ENCODE peak calls at places on chromosomes 1 and 21, in seven cellular contexts. O is right cardiac atrium, E is substantia nigra, H is pancreas, X is endothelial cell of umbilical vein, U is left ventricle myocardium inferior, N is body of pancreas. Z is an unnamed sample.

GRCh38 chr1:97636941-97637340 is 283.9 kb downstream of the DPYD start:
- DNase-seq in O (no peak), E (no peak), H (no peak), X (no peak), U (no peak), N (no peak), Z (no peak)

GRCh38 chr21:46393451-46393940 is 65.2 kb upstream of the DIP2A start:
- DNase-seq in O (no peak), E (no peak), H (no peak), X (no peak), U (no peak), N (no peak), Z (no peak)

GRCh38 chr1:208185801-208186201 is 58.4 kb downstream of the PLXNA2 start:
- DNase-seq in O (no peak), E (no peak), H (no peak), X (no peak), U (no peak), N (no peak), Z (no peak)

GRCh38 chr1:225933072-225933471 is 7.9 kb downstream of the LEFTY2 start:
- DNase-seq in O (no peak), E (no peak), H (no peak), X (no peak), U (no peak), N (no peak), Z (no peak)

GRCh38 chr21:38787461-38788274 is 18.1 kb upstream of the ETS2 start:
- DNase-seq in O (no peak), E (no peak), H (peak), X (no peak), U (no peak), N (peak), Z (peak)

GRCh38 chr1:33661791-33662190 is 189.3 kb downstream of the ZSCAN20 start:
- DNase-seq in O (no peak), E (no peak), H (no peak), X (no peak), U (no peak), N (no peak), Z (no peak)

GRCh38 chr21:32131960-32132359 is 146.9 kb downstream of the MIS18A start:
- DNase-seq in O (peak), E (no peak), H (no peak), X (no peak), U (no peak), N (no peak), Z (no peak)

GRCh38 chr1:33047839-33048305 is 11.2 kb upstream of the AK2 start:
- DNase-seq in O (no peak), E (no peak), H (no peak), X (no peak), U (no peak), N (no peak), Z (no peak)

GRCh38 chr1:5892370-5892769 is 99.9 kb downstream of the NPHP4 start:
- DNase-seq in O (no peak), E (no peak), H (no peak), X (no peak), U (no peak), N (no peak), Z (no peak)

GRCh38 chr1:14946011-14946359 is 207.6 kb upstream of the TMEM51 start:
- DNase-seq in O (no peak), E (no peak), H (no peak), X (no peak), U (no peak), N (no peak), Z (no peak)

GRCh38 chr1:21302747-21303715 is 12.8 kb upstream of the ECE1 start:
- DNase-seq in O (peak), E (no peak), H (no peak), X (peak), U (no peak), N (no peak), Z (no peak)

GRCh38 chr21:26199471-26199870 is 28.9 kb upstream of the APP start:
- DNase-seq in O (no peak), E (no peak), H (no peak), X (no peak), U (no peak), N (no peak), Z (no peak)
- H3K27ac ChIP-seq in O (no peak), E (no peak), H (no peak), X (no peak), U (no peak), N (no peak), Z (no peak)

GRCh38 chr1:112636597-112637256 is 17.1 kb downstream of the CAPZA1 start:
- DNase-seq in O (no peak), E (no peak), H (no peak), X (peak), U (no peak), N (no peak), Z (no peak)
- H3K27ac ChIP-seq in O (no peak), E (peak), H (no peak), X (peak), U (no peak), N (peak), Z (peak)

DNA sequence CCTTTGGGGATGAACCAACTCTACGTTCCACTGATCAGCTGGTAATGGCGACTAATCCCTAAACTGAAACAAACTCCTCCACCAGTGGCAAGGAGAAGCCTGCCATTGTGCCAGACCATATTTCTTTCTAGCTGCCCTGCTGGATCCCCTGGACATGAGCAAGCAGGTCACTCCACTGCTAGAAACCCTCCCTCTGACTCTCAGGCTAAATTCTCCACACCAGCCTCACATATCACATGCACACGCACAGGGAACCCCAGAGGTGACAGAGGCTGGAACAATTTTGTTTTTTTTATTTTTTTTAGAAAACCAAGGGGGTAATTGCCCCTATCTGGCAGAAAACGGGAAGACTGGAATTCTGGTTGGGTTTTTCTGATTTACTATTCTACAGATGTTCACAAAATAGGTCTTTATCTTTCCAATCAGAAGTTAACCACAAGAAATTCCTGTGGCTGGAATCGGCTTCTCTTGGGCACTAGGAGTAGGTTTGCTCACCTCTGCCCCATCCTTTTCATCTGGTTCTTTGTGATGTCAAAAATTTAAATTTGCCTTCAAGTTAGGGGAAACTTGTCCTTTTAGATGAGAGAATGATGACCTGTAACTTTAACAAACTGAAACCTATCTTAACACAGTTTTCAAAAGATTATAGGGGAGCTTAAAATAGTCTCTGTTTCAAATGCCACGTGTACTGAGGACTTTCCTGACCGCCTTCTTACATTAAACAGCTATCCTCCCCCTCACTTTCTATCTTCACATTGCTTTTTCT is 258.1 kb downstream of the SDCCAG8 start:
- DNase-seq in O (no peak), E (no peak), H (no peak), X (no peak), U (no peak), N (no peak), Z (no peak)
- H3K27ac ChIP-seq in O (no peak), E (no peak), H (no peak), X (no peak), U (no peak), N (no peak), Z (no peak)

DNA sequence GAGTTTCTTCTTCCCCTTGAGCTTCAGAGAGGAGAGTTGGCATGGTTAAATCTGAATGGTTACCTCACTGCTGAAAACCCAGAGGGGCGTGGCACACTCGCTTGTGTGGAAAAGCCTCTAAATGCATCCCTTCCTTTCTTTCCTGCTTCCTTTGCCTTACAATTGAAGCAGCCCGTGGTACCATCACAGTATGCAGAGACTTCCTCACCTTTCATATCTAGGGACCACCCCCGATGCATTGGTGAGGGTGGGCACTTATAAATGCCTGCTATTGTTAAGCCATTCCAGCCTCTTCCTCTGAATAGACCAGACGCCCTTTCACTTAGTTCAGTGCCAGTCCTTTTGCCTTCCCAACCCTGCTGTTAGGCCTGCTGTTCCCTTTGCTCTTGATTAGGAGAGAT is 21.9 kb upstream of the LAX1 start:
- DNase-seq in O (peak), E (no peak), H (no peak), X (no peak), U (no peak), N (no peak), Z (no peak)
- H3K27ac ChIP-seq in O (peak), E (no peak), H (no peak), X (no peak), U (peak), N (no peak), Z (peak)

DNA sequence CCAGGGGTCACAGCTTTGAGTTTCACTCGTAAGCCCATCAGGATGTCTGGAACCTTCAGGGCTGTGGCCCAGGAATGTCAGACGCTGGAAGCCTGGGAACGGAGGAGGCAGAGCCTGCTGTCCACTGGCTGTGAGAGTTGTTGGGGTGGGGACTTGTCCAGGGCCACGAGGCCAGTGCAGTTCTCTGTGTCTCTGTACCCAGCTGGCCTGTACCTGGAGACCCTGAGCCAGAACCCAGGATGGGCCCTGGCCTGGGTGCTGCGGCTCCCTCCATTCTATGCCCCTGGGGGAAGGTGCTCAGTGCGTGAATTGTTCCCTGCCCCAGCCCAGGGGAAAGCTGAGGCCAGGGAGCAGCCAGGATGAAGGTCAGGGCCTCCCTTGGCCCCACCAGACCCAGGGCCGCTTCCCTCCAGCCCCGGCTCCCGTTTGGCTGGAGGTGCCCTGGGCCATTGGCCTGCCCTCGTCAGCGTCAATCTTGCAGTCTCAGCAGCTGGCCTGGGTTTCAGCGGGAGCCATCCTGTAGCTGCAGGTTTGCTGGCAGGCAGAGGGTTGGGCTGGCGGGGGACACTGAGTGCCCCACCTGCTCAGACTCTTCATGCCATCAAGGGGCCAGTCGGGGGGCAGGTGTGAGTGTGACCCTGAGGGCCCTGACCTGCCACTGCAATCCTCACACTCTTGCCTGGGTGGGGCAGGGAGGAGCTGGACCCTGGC is 804 bp upstream of the CALML6 start:
- DNase-seq in O (peak), E (no peak), H (peak), X (no peak), U (no peak), N (peak), Z (no peak)
- H3K27ac ChIP-seq in O (no peak), E (no peak), H (peak), X (no peak), U (no peak), N (peak), Z (no peak)

DNA sequence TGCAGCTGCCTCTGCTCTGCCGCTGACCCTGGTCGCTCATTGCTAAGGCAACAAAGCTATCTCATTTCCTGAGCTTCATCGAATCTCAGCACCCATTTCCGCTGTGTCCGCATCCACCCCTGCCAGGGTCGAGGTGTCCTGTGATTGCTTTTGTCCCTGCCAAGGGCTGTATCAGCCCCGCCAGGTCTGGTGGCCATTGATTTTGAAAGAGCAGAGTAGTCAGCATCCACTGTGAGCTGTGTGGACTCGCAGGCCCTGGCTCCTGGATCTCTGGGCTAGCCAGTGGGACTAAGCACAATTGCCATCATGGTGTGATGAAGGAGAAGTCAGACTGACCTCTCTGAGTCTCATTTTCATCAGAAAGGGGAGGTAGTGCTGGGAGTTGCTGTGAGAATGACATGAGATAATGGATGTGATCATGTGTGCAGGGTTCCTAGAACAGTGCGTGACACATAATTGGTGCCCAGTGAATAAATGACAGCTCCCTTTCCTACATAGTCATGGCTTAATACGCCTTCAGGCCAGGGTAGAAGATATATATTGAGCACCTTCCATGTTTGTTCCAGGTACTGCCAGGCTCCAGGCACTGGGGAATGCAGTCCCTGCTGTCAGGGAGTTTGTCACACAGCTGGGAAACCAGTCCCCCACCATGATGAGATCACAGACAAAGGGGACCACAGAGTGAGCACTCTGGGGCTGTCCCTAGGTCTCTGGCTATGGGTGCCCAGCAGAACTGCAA is 32.1 kb downstream of the NAV1 start:
- DNase-seq in O (no peak), E (no peak), H (no peak), X (peak), U (no peak), N (no peak), Z (no peak)
- H3K27ac ChIP-seq in O (no peak), E (peak), H (no peak), X (no peak), U (peak), N (no peak), Z (no peak)

DNA sequence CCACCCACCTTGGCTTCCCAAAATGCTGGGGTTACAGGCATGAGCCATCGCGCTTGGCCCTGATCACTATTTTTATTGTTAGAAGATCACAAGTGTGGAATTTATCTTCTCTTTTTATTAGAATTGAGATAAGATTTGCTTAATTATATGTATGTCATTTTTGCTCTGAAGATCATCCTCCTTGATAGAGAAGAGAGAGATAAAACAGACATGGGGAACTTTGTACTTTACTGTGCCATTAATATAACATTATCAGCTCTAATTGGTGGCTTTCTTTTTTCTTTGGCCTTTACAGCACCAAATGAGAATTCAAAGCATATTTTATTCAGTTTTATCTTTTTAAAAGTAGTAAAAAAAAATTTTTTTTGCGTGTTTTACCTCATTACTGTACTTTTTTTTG is 46.8 kb downstream of the SCP2 start:
- DNase-seq in O (no peak), E (no peak), H (no peak), X (no peak), U (no peak), N (no peak), Z (no peak)
- H3K27ac ChIP-seq in O (no peak), E (no peak), H (no peak), X (no peak), U (no peak), N (no peak), Z (no peak)